ENCODE peak calls at places on chromosomes 13 and 19, in seven cellular contexts. X is left lung, B is breast epithelium, S is PC-3, V is cardiac muscle cell, L is psoas muscle, N is pancreas. M is an unnamed sample. For H3K4me1, the result is how much of the 10 kb centered on the place peaks cover.

GRCh38 chr13:26707122-26708006 is 53.2 kb downstream of the GPR12 start:
- DNase-seq in N (no peak), X (no peak), B (no peak), L (no peak), S (peak), V (peak), M (no peak)

GRCh38 chr13:111920306-111920931 is 146.5 kb upstream of the SOX1 start:
- DNase-seq in L (no peak), V (no peak), N (no peak), S (no peak), X (no peak), B (no peak), M (peak)

GRCh38 chr13:78657699-78658629 is 991 bp downstream of the OBI1 start:
- DNase-seq in N (no peak), L (no peak), S (peak), B (no peak), X (no peak), V (peak), M (no peak)

GRCh38 chr13:20499986-20500385 is 25.7 kb downstream of the CRYL1 start:
- DNase-seq in X (no peak), B (no peak), L (no peak), S (peak), V (no peak), N (no peak), M (no peak)

GRCh38 chr13:20570540-20570939 is 3.6 kb downstream of the IFT88 start:
- DNase-seq in X (no peak), V (no peak), B (no peak), L (no peak), S (no peak), N (no peak), M (no peak)

GRCh38 chr19:35311901-35312665 is 16.9 kb upstream of the CD22 start:
- DNase-seq in N (no peak), X (peak), V (no peak), B (no peak), L (no peak), S (no peak), M (no peak)

GRCh38 chr13:113917096-113917495 is 53.2 kb upstream of the GAS6 start:
- DNase-seq in S (no peak), N (no peak), B (peak), V (no peak), X (no peak), L (no peak), M (no peak)

GRCh38 chr19:19157808-19158207 is 12.3 kb downstream of the MEF2B start:
- DNase-seq in N (no peak), L (no peak), V (no peak), B (no peak), S (no peak), X (no peak), M (no peak)

GRCh38 chr19:41226053-41226873 is 7.2 kb downstream of the AXL start:
- DNase-seq in X (peak), S (peak), B (peak), L (peak), V (peak), N (peak), M (peak)

GRCh38 chr13:112861876-112862615 is 107.0 kb upstream of the MCF2L start:
- DNase-seq in V (no peak), B (no peak), N (no peak), X (peak), S (no peak), L (no peak), M (peak)

DNA sequence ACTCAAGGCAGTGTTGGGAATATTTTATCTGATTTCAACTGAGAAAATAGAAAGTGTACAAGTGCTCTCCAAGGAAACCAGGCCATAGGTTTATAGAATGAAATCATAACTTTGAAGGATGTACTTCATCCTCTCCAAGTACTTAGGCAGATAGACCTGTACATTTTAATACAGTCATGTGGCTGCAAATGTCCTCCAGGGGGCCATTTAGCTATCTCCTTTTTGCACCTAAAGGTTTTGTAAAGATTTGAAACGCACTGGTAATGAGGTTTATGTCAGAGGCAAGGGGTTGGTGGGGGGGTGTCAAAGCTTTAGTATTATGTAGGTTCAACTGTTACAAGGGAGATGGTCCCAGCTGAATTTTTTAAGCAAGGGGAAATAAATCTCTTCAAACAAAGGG is 364.4 kb downstream of the DCT start:
- DNase-seq in V (no peak), L (no peak), S (peak), N (no peak), B (no peak), X (no peak), M (no peak)
- TF ChIP-seq CTCF in V (no peak), L (no peak), S (no peak), N (no peak), B (no peak), X (no peak), M (no peak)

GRCh38 chr19:3054972-3055740 is 7.1 kb downstream of the TLE5 start:
- DNase-seq in L (no peak), X (no peak), S (peak), V (no peak), B (no peak), N (no peak), M (no peak)
- H3K4me1 ChIP-seq in L (under half), X (under half), S (under half), V (under half), B (under half), N (under half), M (under half)

GRCh38 chr13:25065974-25066770 is 29.8 kb upstream of the PABPC3 start:
- DNase-seq in V (no peak), L (no peak), S (no peak), X (no peak), N (no peak), B (no peak), M (no peak)

GRCh38 chr13:25064396-25064795 is 31.5 kb upstream of the PABPC3 start:
- DNase-seq in L (no peak), S (no peak), X (no peak), N (no peak), V (no peak), B (no peak), M (no peak)

GRCh38 chr13:25059943-25060342 is 36.0 kb upstream of the PABPC3 start:
- DNase-seq in X (no peak), B (no peak), L (no peak), V (no peak), N (no peak), S (no peak), M (no peak)

GRCh38 chr13:25059166-25059565 is 36.8 kb upstream of the PABPC3 start:
- DNase-seq in S (no peak), N (no peak), B (no peak), X (no peak), L (no peak), V (no peak), M (no peak)

GRCh38 chr13:25062479-25062878 is 33.5 kb upstream of the PABPC3 start:
- DNase-seq in B (no peak), S (peak), L (no peak), V (no peak), N (no peak), X (no peak), M (no peak)
- TF ChIP-seq CTCF in B (no peak), S (peak), L (no peak), V (no peak), N (no peak), X (no peak), M (no peak)

GRCh38 chr19:10968527-10969081 is 7.8 kb downstream of the SMARCA4 start:
- DNase-seq in S (no peak), N (no peak), L (no peak), B (no peak), X (no peak), V (no peak), M (no peak)
- H3K4me1 ChIP-seq in S (under half), N (under half), L (under half), B (under half), X (under half), V (under half), M (under half)

GRCh38 chr19:10964903-10965302 is 4.1 kb downstream of the SMARCA4 start:
- DNase-seq in L (no peak), B (no peak), S (no peak), X (no peak), V (no peak), N (no peak), M (no peak)
- TF ChIP-seq CTCF in L (no peak), B (no peak), S (peak), X (no peak), V (no peak), N (no peak), M (no peak)

DNA sequence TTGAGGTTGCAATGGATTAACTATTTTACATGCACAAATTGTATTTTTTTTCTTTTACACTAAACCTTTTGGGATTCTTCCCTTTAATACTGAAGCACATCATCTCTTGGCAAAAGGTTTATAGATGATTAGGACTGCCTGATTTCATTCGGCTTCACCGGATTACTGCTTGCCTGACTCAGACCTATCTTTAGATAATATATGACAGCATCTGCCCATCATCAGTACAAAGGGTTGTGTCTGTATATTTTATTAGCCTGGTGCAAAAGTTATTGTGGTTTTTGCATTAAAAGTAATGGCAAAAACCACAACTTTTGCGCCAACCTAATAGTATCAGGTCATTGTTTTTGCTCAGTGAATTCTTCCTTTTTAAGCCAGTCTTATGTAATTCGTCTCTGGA is 316.2 kb upstream of the HTR2A start:
- DNase-seq in B (no peak), S (peak), X (no peak), N (no peak), L (no peak), V (no peak), M (no peak)
- H3K4me1 ChIP-seq in B (under half), S (half or more), X (under half), N (under half), L (under half), V (under half), M (under half)

GRCh38 chr19:17183271-17183757 is 31.8 kb upstream of the USE1 start:
- DNase-seq in V (no peak), L (no peak), N (no peak), B (no peak), S (no peak), X (no peak), M (no peak)
- TF ChIP-seq CTCF in V (peak), L (no peak), N (no peak), B (no peak), S (no peak), X (no peak), M (no peak)

GRCh38 chr13:67353891-67354459 is 123.8 kb upstream of the PCDH9 start:
- DNase-seq in L (no peak), V (peak), N (no peak), S (no peak), X (no peak), B (no peak), M (no peak)
- H3K4me1 ChIP-seq in L (under half), V (under half), N (under half), S (under half), X (under half), B (under half), M (under half)

GRCh38 chr13:72645521-72645920 is 81.9 kb downstream of the MZT1 start:
- DNase-seq in L (no peak), X (no peak), S (no peak), N (no peak), B (no peak), V (no peak), M (no peak)

GRCh38 chr13:72656357-72656756 is 71.1 kb downstream of the MZT1 start:
- DNase-seq in N (no peak), S (no peak), B (no peak), L (no peak), X (no peak), V (no peak), M (no peak)

GRCh38 chr13:72648513-72649065 is 78.8 kb downstream of the MZT1 start:
- DNase-seq in X (no peak), S (peak), N (no peak), B (no peak), V (peak), L (no peak), M (no peak)

GRCh38 chr13:72652681-72653080 is 74.7 kb downstream of the MZT1 start:
- DNase-seq in N (no peak), B (no peak), V (no peak), X (no peak), S (peak), L (no peak), M (no peak)

GRCh38 chr13:72651196-72651595 is 76.2 kb downstream of the MZT1 start:
- DNase-seq in B (no peak), X (no peak), L (no peak), V (peak), N (no peak), S (peak), M (no peak)
- TF ChIP-seq CTCF in B (no peak), X (no peak), L (no peak), V (no peak), N (no peak), S (peak), M (peak)

M was measured in upper lobe of right lung.